ENCODE peak calls at places on chromosomes 16 and 17, in four cellular contexts. P is neuronal stem cell, E is hippocampal formation, Z is T follicular helper cell. L is an unnamed sample.

GRCh38 chr16:59212492-59213024 is 478.4 kb upstream of the GOT2 start:
- DNase-seq in P (no peak), E (no peak), Z (no peak), L (no peak)

GRCh38 chr17:79777166-79777843 is 643 bp upstream of the CBX2 start:
- DNase-seq in P (peak; percentile 77), E (no peak), Z (no peak), L (peak; percentile 39)

GRCh38 chr17:20955437-20956323 is 87.1 kb downstream of the USP22 start:
- DNase-seq in P (no peak), E (no peak), Z (no peak), L (no peak)

GRCh38 chr17:81398170-81398854 is 3.1 kb downstream of the BAHCC1 start:
- DNase-seq in P (no peak), E (no peak), Z (no peak), L (no peak)

GRCh38 chr16:15033309-15033707 is 22.6 kb downstream of the NTAN1 start:
- DNase-seq in P (no peak), E (no peak), Z (no peak), L (no peak)

GRCh38 chr17:28842282-28843012 is at the start of gene FAM222B:
- DNase-seq in P (peak; percentile 88), E (peak; percentile 65), Z (peak; percentile 75), L (peak; percentile 77)

GRCh38 chr17:55770220-55770870 is 19.5 kb downstream of the PCTP start:
- DNase-seq in P (peak; percentile 45), E (peak; percentile 39), Z (no peak), L (no peak)

GRCh38 chr16:77353587-77354263 is 81.1 kb downstream of the ADAMTS18 start:
- DNase-seq in P (no peak), E (no peak), Z (no peak), L (no peak)

GRCh38 chr16:25317732-25318316 is 60.2 kb upstream of the ZKSCAN2 start:
- DNase-seq in P (no peak), E (no peak), Z (no peak), L (no peak)

GRCh38 chr17:81271226-81271625 is 23.9 kb downstream of the SLC38A10 start:
- DNase-seq in P (no peak), E (no peak), Z (no peak), L (no peak)

L was measured in effector CD8-positive, alpha-beta T cell.